ENCODE peak calls at places on chromosomes 2 and 18, in four cellular contexts. T is GM12878, L is SK-N-SH, W is K562. Z is an unnamed sample.

GRCh38 chr2:177489719-177490301 is 97.2 kb downstream of the AGPS start:
- DNase-seq in T (no peak), L (peak), W (peak), Z (peak)

GRCh38 chr2:207093234-207093633 is 72.5 kb downstream of the KLF7 start:
- DNase-seq in T (no peak), L (no peak), W (no peak), Z (no peak)

GRCh38 chr2:44170337-44170736 is 1.7 kb downstream of the PPM1B start:
- DNase-seq in T (no peak), L (no peak), W (no peak), Z (peak)

GRCh38 chr2:99337931-99338580 is 867 bp downstream of the EIF5B start:
- DNase-seq in T (no peak), L (peak), W (peak), Z (peak)

GRCh38 chr2:26559556-26559955 is 81.6 kb downstream of the CIB4 start:
- DNase-seq in T (no peak), L (no peak), W (no peak), Z (no peak)

GRCh38 chr2:130892793-130893785 is 56.4 kb downstream of the ARHGEF4 start:
- DNase-seq in T (no peak), L (no peak), W (no peak), Z (no peak)

GRCh38 chr18:66993492-66993891 is 389.6 kb upstream of the CDH19 start:
- DNase-seq in T (no peak), L (no peak), W (no peak), Z (peak)

GRCh38 chr2:9658972-9659371 is 28.2 kb upstream of the YWHAQ start:
- DNase-seq in T (no peak), L (no peak), W (no peak), Z (no peak)

GRCh38 chr18:59959606-59960005 is 59.8 kb downstream of the PMAIP1 start:
- DNase-seq in T (no peak), L (no peak), W (no peak), Z (no peak)

GRCh38 chr2:54520687-54521086 is 64.6 kb downstream of the SPTBN1 start:
- DNase-seq in T (no peak), L (no peak), W (no peak), Z (no peak)

GRCh38 chr2:231545105-231545902 is 15.1 kb upstream of the NMUR1 start:
- DNase-seq in T (peak), L (no peak), W (peak), Z (no peak)

GRCh38 chr2:158740127-158740526 is 55.0 kb upstream of the DAPL1 start:
- DNase-seq in T (no peak), L (no peak), W (no peak), Z (no peak)

GRCh38 chr18:48455555-48456478 is 46.6 kb upstream of the ZBTB7C start:
- DNase-seq in T (no peak), L (no peak), W (no peak), Z (no peak)

GRCh38 chr2:222656544-222657446 is 903 bp upstream of the FARSB start:
- DNase-seq in T (no peak), L (peak), W (no peak), Z (no peak)

GRCh38 chr2:160387558-160388262 is 105.9 kb downstream of the RBMS1 start:
- DNase-seq in T (no peak), L (no peak), W (no peak), Z (no peak)

GRCh38 chr2:109028280-109028679 is 39.3 kb upstream of the EDAR start:
- DNase-seq in T (no peak), L (no peak), W (no peak), Z (no peak)

GRCh38 chr2:190912731-190913130 is 32.1 kb downstream of the GLS start:
- DNase-seq in T (no peak), L (no peak), W (no peak), Z (no peak)

GRCh38 chr2:190913725-190914124 is 33.1 kb downstream of the GLS start:
- DNase-seq in T (no peak), L (no peak), W (no peak), Z (no peak)

GRCh38 chr2:190920085-190920484 is 39.5 kb downstream of the GLS start:
- DNase-seq in T (no peak), L (no peak), W (no peak), Z (no peak)

GRCh38 chr2:190911813-190912212 is 31.2 kb downstream of the GLS start:
- DNase-seq in T (peak), L (no peak), W (no peak), Z (no peak)

GRCh38 chr2:190916829-190917228 is 36.2 kb downstream of the GLS start:
- DNase-seq in T (no peak), L (no peak), W (no peak), Z (no peak)
- TF ChIP-seq FOXM1 in T (no peak), L (no peak), W (no peak), Z (no peak)

GRCh38 chr2:168456526-168457176 is 579 bp downstream of the CERS6 start:
- DNase-seq in T (no peak), L (peak), W (peak), Z (peak)
- TF ChIP-seq NFIC in T (no peak), L (no peak), W (no peak), Z (no peak)

DNA sequence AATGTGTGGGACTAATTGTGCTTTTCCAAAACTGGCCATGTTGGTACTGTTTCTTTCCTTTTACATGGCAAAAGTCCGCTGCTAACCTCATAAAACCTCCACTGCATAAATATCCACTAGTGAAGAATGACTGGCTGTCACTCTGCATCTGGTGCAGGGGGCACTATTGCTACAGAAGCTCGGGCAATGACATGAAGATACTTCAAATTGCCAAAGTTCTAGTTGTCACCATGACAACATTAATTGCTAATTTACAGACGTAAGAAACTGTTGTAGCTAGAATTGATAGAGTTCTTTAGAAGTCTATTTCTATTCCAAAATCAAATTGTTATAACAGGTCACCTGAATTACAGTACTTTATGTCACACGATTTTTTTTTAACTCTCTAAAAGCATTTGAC is 861 bp downstream of the CFAP210 start:
- DNase-seq in T (no peak), L (peak), W (peak), Z (peak)
- TF ChIP-seq FOXM1 in T (no peak), L (no peak), W (no peak), Z (no peak)

DNA sequence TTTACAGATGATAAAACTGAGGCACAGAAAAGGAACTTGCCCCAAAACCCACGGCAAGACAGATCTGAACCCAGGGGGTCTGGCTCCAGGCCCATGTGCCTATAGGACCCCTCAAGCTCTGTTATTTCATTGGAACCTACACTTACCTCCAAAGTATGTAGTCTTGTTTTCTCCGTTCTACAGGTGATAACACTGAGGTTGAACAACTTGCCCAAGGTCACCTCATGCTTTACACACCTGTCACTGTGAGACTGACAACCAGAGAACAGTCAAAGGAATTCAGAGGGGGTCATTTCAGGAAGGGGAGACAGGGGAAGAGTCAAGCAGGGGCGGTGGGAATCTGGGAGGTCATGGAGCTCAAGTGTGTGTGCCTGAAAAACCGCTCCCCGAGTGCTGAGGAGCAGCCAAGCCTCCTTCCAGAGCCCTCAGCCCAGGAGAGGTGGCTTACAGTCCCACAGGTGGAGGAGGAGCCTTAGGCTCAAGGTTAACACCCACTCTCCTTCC is 47.7 kb downstream of the SERTAD2 start:
- DNase-seq in T (no peak), L (no peak), W (no peak), Z (no peak)
- TF ChIP-seq NFIC in T (no peak), L (no peak), W (no peak), Z (no peak)

DNA sequence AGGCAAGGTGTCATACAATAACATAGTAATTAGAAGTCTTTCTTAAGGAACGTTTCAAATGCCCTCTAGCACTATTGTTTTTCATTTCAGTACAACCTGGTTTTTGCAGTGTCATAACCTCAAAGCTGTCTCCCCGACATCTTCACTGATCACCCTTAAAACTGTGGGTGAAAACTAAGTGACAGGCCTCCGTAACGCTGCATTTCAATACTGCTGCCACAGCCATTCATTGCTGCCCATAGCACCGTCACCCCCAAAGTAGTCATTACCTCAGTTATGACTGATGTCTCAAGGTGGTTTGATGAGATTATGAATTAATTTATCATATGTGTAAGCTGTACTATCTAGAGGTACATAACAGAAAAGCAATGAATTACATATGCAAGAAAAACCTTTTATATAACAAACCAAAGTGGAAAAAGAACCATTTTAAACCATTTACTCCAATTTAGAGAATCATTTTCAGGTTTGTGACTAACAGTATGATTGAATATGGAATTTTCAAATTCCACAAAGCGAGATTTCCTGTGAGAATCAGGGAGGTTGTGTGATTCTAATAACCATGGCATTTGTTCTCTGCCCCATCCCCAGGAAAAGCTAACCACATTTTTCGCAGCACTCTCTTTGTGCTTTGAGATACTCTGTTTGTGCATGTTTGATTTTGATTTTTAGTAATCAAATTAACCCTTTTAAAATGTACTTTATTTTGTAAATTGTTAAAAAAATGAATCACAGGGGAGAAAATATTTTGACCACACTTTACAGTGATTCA is 263.0 kb downstream of the PTGR3 start:
- DNase-seq in T (no peak), L (no peak), W (no peak), Z (no peak)
- TF ChIP-seq FOXM1 in T (no peak), L (no peak), W (no peak), Z (no peak)

GRCh38 chr2:21710031-21710430 is 586.3 kb downstream of the TDRD15 start:
- DNase-seq in T (no peak), L (no peak), W (no peak), Z (no peak)
- TF ChIP-seq NFIC in T (no peak), L (no peak), W (no peak), Z (no peak)